ENCODE peak calls at places on chromosomes 5 and 9, in ten cellular contexts. K is body of pancreas, G is stomach, L is mammary epithelial cell, R is heart right ventricle, B is endodermal cell, V is sigmoid colon, W is pancreas, S is PC-3, E is IMR-90. O is an unnamed sample.

GRCh38 chr9:114373960-114374730 is 13.6 kb downstream of the AKNA start:
- DNase-seq in K (no peak), G (no peak), L (no peak), R (no peak), B (no peak), V (peak; percentile 50), W (no peak), S (no peak), E (no peak), O (no peak)

GRCh38 chr9:72129271-72130156 is 19.7 kb upstream of the GDA start:
- DNase-seq in K (peak; percentile 70), G (peak; percentile 52), L (peak; percentile 19), R (no peak), B (no peak), V (no peak), W (peak; percentile 36), S (no peak), E (no peak), O (no peak)

GRCh38 chr5:156647034-156647451 is 203.1 kb upstream of the PPP1R2B start:
- DNase-seq in K (no peak), G (no peak), L (no peak), R (no peak), B (no peak), V (no peak), W (no peak), S (no peak), E (peak; percentile 38), O (no peak)

GRCh38 chr5:83281658-83282057 is 189.9 kb upstream of the VCAN start:
- DNase-seq in K (no peak), G (no peak), L (peak; percentile 74), R (no peak), B (no peak), V (no peak), W (no peak), S (peak; percentile 94), E (peak; percentile 35), O (no peak)

GRCh38 chr5:92470770-92471169 is 1087.7 kb upstream of the ARRDC3 start:
- DNase-seq in K (no peak), G (no peak), L (no peak), R (no peak), B (peak; percentile 46), V (no peak), W (no peak), S (no peak), E (no peak), O (no peak)

GRCh38 chr5:175535781-175536180 is 57.4 kb downstream of the SFXN1 start:
- DNase-seq in K (no peak), G (no peak), L (no peak), R (no peak), B (no peak), V (no peak), W (no peak), S (no peak), E (no peak), O (no peak)

GRCh38 chr5:1555808-1556681 is 32.3 kb upstream of the LPCAT1 start:
- DNase-seq in K (no peak), G (no peak), L (no peak), R (no peak), B (no peak), V (no peak), W (no peak), S (no peak), E (no peak), O (no peak)

GRCh38 chr5:174315471-174315870 is 270.0 kb downstream of the NSG2 start:
- DNase-seq in K (no peak), G (no peak), L (no peak), R (no peak), B (peak; percentile 33), V (peak; percentile 35), W (no peak), S (no peak), E (no peak), O (no peak)

GRCh38 chr5:16081376-16081775 is 98.2 kb downstream of the MARCHF11 start:
- DNase-seq in K (no peak), G (no peak), L (no peak), R (no peak), B (no peak), V (no peak), W (no peak), S (no peak), E (no peak), O (no peak)

GRCh38 chr9:113331780-113332179 is 8.3 kb downstream of the WDR31 start:
- DNase-seq in K (no peak), G (no peak), L (no peak), R (no peak), B (peak; percentile 57), V (no peak), W (no peak), S (no peak), E (no peak), O (no peak)

GRCh38 chr5:68942169-68942568 is 151.6 kb upstream of the SLC30A5 start:
- DNase-seq in K (no peak), G (no peak), L (no peak), R (no peak), B (no peak), V (no peak), W (no peak), S (no peak), E (no peak), O (no peak)

GRCh38 chr5:136132087-136132486 is 558 bp upstream of the SMAD5 start:
- DNase-seq in K (peak; percentile 18), G (no peak), L (no peak), R (peak; percentile 13), B (peak; percentile 56), V (peak; percentile 67), W (no peak), S (no peak), E (no peak), O (no peak)

GRCh38 chr9:108207611-108208051 is 648.2 kb downstream of the ACTL7B start:
- DNase-seq in K (no peak), G (no peak), L (no peak), R (no peak), B (no peak), V (no peak), W (no peak), S (no peak), E (peak; percentile 32), O (no peak)

DNA sequence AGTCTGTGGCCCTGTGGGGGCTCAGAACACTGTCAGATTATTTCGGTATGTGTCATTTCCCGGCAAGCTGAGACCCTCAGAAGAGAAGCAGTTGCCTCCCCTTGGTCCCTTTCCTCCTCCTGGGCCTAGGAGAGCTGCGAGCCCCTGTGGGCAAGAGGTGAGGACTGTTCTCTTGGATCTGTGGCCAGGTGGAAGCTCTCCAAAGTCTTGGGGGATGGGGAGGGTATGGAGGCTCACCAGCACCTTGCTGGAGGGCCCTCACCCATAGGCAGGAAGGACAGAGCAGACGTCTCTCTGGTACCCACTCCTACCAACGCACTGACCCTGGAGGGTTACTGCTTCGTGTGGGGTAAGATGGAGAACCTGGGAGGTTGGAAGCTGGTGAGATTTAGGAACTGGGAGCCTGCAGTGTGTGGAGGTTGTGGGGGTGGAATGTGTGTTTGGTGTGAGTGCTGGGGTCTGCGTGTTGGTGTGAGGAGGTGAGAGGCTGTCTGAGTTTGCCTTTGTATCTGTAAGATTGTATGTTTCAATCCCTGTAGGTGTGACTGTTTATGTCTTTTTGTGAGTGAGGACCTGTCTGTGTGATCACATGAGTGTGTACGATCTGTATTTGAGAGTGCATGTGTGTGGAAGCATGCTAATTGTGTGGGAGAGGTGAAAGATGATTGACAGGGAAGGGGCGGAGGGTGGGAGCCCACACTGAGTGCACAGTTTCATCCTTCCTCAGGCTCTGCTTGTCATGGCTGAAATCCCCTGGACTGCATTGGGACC is 52.4 kb upstream of the PSD2 start:
- DNase-seq in K (no peak), G (no peak), L (no peak), R (no peak), B (no peak), V (no peak), W (no peak), S (no peak), E (no peak), O (no peak)
- TF ChIP-seq CTCF in K (no peak), G (no peak), L (no peak), R (no peak), B (no peak), V (no peak), W (no peak), S (no peak), E (no peak), O (no peak)

DNA sequence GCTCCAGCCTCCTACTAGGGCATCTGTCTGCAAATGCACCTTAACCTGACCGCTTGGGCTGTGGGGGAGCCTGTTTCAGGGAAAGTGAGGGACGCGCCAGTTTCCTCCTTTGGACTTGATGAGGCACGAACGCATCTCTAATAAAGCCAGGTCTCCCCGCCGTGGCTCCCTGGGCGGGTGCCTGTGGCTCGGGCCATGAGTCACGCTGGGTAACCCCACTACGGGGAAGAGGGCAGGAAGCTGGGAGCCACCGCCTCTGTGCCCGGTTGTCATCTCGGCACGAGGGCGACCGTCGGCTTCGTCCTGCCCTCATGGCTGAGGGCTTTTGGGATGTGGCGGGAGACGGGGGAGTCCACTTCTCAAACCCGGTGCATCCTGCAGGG is 12.1 kb downstream of the NOTCH1 start:
- DNase-seq in K (no peak), G (peak; percentile 53), L (peak; percentile 57), R (no peak), B (no peak), V (no peak), W (no peak), S (no peak), E (no peak), O (no peak)
- H3K4me1 ChIP-seq in K (peaks cover 69% of the 10 kb centered on the region), G (peaks cover 92% of the 10 kb centered on the region), L (peaks cover 36% of the 10 kb centered on the region), R (peaks cover 78% of the 10 kb centered on the region), B (no peaks in the 10 kb centered on the region), V (peaks cover 92% of the 10 kb centered on the region), W (peaks cover 14% of the 10 kb centered on the region), S (peaks cover 2% of the 10 kb centered on the region), E (peaks cover 2% of the 10 kb centered on the region), O (peaks cover 14% of the 10 kb centered on the region)

GRCh38 chr5:61731267-61731945 is 399.3 kb downstream of the ZSWIM6 start:
- DNase-seq in K (peak; percentile 10), G (no peak), L (no peak), R (no peak), B (no peak), V (no peak), W (no peak), S (no peak), E (no peak), O (no peak)
- H3K4me3 ChIP-seq in K (no peak overlapping the region), G (no peak overlapping the region), L (no peak overlapping the region), R (no peak overlapping the region), B (no peak overlapping the region), V (no peak overlapping the region), W (no peak overlapping the region), S (no peak overlapping the region), E (no peak overlapping the region), O (no peak overlapping the region)

DNA sequence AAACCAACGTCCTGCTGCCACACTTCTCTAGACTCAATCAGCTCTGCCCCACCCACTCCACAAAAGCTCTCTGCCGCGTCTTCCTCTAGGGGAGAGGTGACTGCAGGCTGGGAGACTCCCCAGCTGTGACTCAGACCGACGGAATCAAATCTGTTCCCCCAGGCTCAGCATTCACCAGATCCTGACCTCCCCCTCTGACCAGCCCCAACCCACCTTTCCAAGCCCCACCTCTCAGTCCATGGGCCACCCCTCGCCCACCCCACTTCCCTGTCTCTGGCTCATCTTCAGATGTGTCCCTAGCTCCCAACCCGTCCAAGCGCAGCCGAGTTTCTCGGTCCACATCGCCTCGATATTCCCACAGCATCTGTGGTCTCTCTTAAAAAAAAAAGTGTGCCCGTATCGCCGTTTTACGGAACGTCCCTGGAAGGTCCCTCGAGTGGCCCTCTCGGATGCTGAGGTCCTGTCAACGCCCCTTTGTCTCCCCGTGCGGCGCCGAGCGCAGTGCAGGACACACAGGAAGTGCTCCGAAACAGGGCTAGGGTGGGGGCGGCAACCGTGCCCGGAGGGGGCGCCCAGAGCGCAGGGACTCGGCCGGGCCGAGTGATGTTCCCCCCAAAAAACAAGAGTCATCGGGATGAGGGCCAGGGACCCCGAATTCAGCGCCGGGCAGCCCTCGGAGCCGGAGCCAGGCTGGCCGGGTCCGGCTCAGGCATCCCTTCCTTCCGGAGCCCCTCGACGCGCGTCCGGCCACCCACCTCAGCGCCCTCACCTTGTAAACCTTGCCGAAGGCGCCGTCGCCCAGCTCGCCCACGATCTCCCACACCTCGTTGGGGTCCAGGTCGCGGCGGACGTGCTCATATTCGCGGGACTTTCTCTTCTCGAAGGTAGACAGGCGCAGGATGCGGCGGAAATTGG is 649 bp downstream of the STK10 start:
- DNase-seq in K (peak; percentile 57), G (peak; percentile 63), L (peak; percentile 93), R (peak; percentile 65), B (peak; percentile 86), V (peak; percentile 82), W (peak; percentile 49), S (peak; percentile 91), E (peak; percentile 80), O (peak; percentile 91)
- TF ChIP-seq CTCF in K (no peak), G (no peak), L (no peak), R (no peak), B (no peak), V (no peak), W (no peak), S (no peak), E (peak; percentile 8), O (no peak)

O was measured in RWPE2.